ENCODE peak calls at places on chromosomes 13 and 19, in seven cellular contexts. G is fibroblast of pulmonary artery; P is activated T-cell treated with anti-CD3 and anti-CD28 coated beads, Interleukin-2, amount 50 U/mL, for 1 hour; I is activated T-helper 9 cell treated with anti-CD3 and anti-CD28 coated beads, Interleukin-2, amount 50 U/mL, for 16 hours; Q is OCI-LY7; B is left colon; Z is mesothelial cell of epicardium. S is an unnamed sample.

GRCh38 chr13:37486171-37486661 is 112.4 kb downstream of the POSTN start:
- DNase-seq in P (no peak), Q (no peak), B (no peak), Z (no peak), G (peak; percentile 29), I (no peak), S (no peak)

GRCh38 chr19:55152017-55152416 is 3.0 kb upstream of the TNNT1 start:
- DNase-seq in I (no peak), P (no peak), G (no peak), Z (no peak), B (no peak), Q (peak; percentile 48), S (no peak)

GRCh38 chr13:77477299-77477848 is 58.1 kb upstream of the SCEL start:
- DNase-seq in B (no peak), P (no peak), G (no peak), Z (no peak), Q (no peak), I (no peak), S (no peak)

GRCh38 chr13:44050450-44051063 is 170.9 kb downstream of the LACC1 start:
- DNase-seq in B (no peak), Q (peak; percentile 27), P (no peak), I (no peak), G (peak; percentile 63), Z (no peak), S (no peak)

GRCh38 chr19:4069331-4069959 is 2.7 kb upstream of the ZBTB7A start:
- DNase-seq in I (no peak), Q (peak; percentile 38), Z (no peak), P (no peak), B (peak; percentile 73), G (no peak), S (no peak)

GRCh38 chr19:10513223-10513622 is 4.0 kb downstream of the S1PR5 start:
- DNase-seq in G (no peak), B (no peak), P (no peak), Q (no peak), I (no peak), Z (no peak), S (no peak)

GRCh38 chr13:52776726-52777125 is 37.1 kb upstream of the CNMD start:
- DNase-seq in P (no peak), Q (no peak), G (no peak), I (no peak), B (no peak), Z (no peak), S (no peak)

GRCh38 chr19:47598407-47599349 is 10.3 kb upstream of the BICRA start:
- DNase-seq in Q (no peak), Z (no peak), P (no peak), B (peak; percentile 30), G (peak; percentile 95), I (no peak), S (no peak)

GRCh38 chr19:771332-771785 is 20.4 kb downstream of the MISP start:
- DNase-seq in P (peak; percentile 32), Z (no peak), G (peak; percentile 68), I (no peak), Q (peak; percentile 45), B (no peak), S (no peak)

GRCh38 chr19:3480383-3481091 is at the start of gene SMIM24:
- DNase-seq in Q (peak; percentile 76), G (no peak), I (no peak), P (no peak), Z (no peak), B (peak; percentile 85), S (no peak)

GRCh38 chr13:109780880-109781383 is 5.5 kb downstream of the IRS2 start:
- DNase-seq in Z (no peak), G (no peak), I (no peak), P (no peak), Q (no peak), B (no peak), S (no peak)

GRCh38 chr19:2226051-2226839 is 9.9 kb downstream of the PLEKHJ1 start:
- DNase-seq in Q (no peak), P (no peak), I (no peak), Z (no peak), G (no peak), B (no peak), S (no peak)

GRCh38 chr19:48624791-48625723 is 5.8 kb downstream of the SPHK2 start:
- DNase-seq in B (peak; percentile 80), G (no peak), Q (no peak), Z (no peak), I (no peak), P (no peak), S (no peak)

GRCh38 chr19:42193294-42193693 is 24.2 kb downstream of the DEDD2 start:
- DNase-seq in P (no peak), B (no peak), Z (no peak), I (no peak), G (no peak), Q (no peak), S (no peak)

GRCh38 chr19:42272989-42273406 is 3.9 kb downstream of the CIC start:
- DNase-seq in P (peak; percentile 16), Z (no peak), I (no peak), Q (no peak), B (no peak), G (no peak), S (no peak)

GRCh38 chr13:59111711-59112110 is 1052.0 kb downstream of the DIAPH3 start:
- DNase-seq in B (no peak), P (no peak), G (peak; percentile 82), Q (no peak), I (no peak), Z (no peak), S (no peak)

GRCh38 chr13:102729560-102730275 is 34.9 kb upstream of the METTL21C start:
- DNase-seq in Z (no peak), P (no peak), I (no peak), Q (no peak), G (peak; percentile 91), B (no peak), S (no peak)

GRCh38 chr19:7393459-7393858 is 44.7 kb downstream of the ARHGEF18 start:
- DNase-seq in I (no peak), G (no peak), Q (no peak), B (no peak), P (no peak), Z (no peak), S (no peak)

S was measured in CD4-positive, alpha-beta T cell.